ENCODE peak calls at places on chromosomes 3 and 15, in four cellular contexts. P is K562, W is WTC11, S is HepG2. A is an unnamed sample.
A peak's percentile ranks its signal among the peaks of the same experiment; 100 is the strongest.

GRCh38 chr3:157868881-157869280 is 237.3 kb downstream of the SHOX2 start:
- DNase-seq in S (no peak), P (no peak), W (no peak), A (no peak)

GRCh38 chr3:110608566-110608965 is 463.1 kb upstream of the NECTIN3 start:
- DNase-seq in P (no peak), W (no peak), S (no peak), A (no peak)

GRCh38 chr3:112979244-112979832 is 4.4 kb upstream of the CD200R1 start:
- DNase-seq in P (peak; percentile 7), S (peak; percentile 14), W (no peak), A (peak; percentile 15)

GRCh38 chr3:146814601-146815315 is 209.6 kb upstream of the PLSCR5 start:
- DNase-seq in W (no peak), S (no peak), P (no peak), A (no peak)

GRCh38 chr3:129317876-129318275 is 39.2 kb downstream of the HMCES start:
- DNase-seq in P (no peak), W (no peak), S (no peak), A (no peak)

GRCh38 chr3:58568572-58569286 is 8.5 kb downstream of the FAM107A start:
- DNase-seq in W (peak; percentile 88), S (peak; percentile 35), P (peak; percentile 55), A (peak; percentile 78)

GRCh38 chr15:71448688-71449114 is 333.4 kb downstream of the THSD4 start:
- DNase-seq in S (peak; percentile 51), W (peak; percentile 61), P (peak; percentile 32), A (peak; percentile 60)

GRCh38 chr3:13008114-13008995 is 64.9 kb downstream of the IQSEC1 start:
- DNase-seq in W (no peak), S (no peak), P (no peak), A (no peak)

DNA sequence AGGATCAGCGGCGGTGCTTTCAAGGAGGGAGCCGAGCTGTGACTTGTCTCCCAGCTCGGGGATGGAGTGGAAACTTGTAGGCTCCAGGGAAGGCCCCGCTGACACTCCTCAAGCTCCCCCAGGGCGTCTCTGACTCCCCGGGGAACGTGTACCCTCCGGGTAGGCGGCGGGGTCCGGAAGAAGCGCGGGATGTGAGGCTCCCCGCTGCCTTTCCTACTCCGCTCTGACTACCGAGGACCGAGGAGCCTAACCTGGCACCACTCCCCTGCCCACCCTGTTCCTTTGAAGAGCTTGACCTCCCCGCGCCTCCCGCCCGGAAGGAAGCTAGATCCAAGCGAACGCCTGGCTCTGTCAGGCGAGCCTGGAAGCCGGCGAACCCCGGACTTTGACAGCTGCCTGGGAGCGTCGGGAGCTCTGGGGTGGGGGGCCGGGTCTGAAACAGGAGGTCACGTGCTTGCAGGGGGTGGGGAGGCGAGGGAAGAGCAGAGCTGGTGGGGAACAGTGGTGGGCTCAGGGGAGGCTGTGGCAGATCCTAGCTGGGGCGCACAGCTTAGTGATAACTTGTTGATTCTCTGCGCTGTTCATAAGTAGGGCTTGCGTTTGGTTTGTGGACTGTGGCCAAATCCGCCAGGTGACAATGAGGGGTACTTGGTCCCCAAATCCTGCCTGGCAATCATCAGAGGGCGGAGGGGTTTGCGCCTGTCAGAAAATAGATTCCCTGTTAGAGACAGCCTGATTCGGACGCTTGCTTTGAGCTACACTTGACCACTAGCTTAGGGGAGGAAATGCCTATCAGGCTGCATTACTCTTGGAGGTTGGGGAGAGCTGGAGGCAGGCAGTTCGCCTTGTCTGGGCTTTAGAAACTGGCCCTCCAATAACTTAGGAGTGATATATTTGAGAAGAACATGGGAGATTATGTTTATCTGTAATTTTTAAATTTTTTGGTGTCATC is 1.2 kb downstream of the CLSTN2 start:
- DNase-seq in W (peak; percentile 47), P (no peak), S (no peak), A (peak; percentile 20)
- TF ChIP-seq ELF4 in W (no peak), P (no peak), S (no peak), A (no peak)

GRCh38 chr3:127720985-127721384 is 48.2 kb downstream of the ABTB1 start:
- DNase-seq in S (no peak), P (no peak), W (no peak), A (no peak)

GRCh38 chr3:127721536-127721935 is 48.8 kb downstream of the ABTB1 start:
- DNase-seq in S (no peak), P (no peak), W (no peak), A (no peak)

GRCh38 chr3:127722104-127722784 is 49.5 kb downstream of the ABTB1 start:
- DNase-seq in P (no peak), S (no peak), W (no peak), A (no peak)

GRCh38 chr3:127720161-127720823 is 47.5 kb downstream of the ABTB1 start:
- DNase-seq in S (no peak), W (no peak), P (no peak), A (no peak)

GRCh38 chr3:127722928-127723603 is 50.3 kb downstream of the ABTB1 start:
- DNase-seq in P (no peak), W (no peak), S (no peak), A (no peak)
- TF ChIP-seq ELF4 in P (no peak), W (no peak), S (no peak), A (no peak)

GRCh38 chr15:82832601-82833209 is 23.3 kb downstream of the WHAMM start:
- DNase-seq in P (no peak), W (no peak), S (no peak), A (no peak)
- TF ChIP-seq ELF4 in P (no peak), W (no peak), S (no peak), A (no peak)

GRCh38 chr3:18446067-18446793 is 21.1 kb upstream of the SATB1 start:
- DNase-seq in W (no peak), S (no peak), P (no peak), A (no peak)

GRCh38 chr3:18444597-18445420 is 19.7 kb upstream of the SATB1 start:
- DNase-seq in W (peak; percentile 71), P (peak; percentile 31), S (peak; percentile 3), A (peak; percentile 79)

GRCh38 chr3:18443670-18444596 is 18.8 kb upstream of the SATB1 start:
- DNase-seq in W (peak; percentile 67), P (no peak), S (no peak), A (peak; percentile 23)

GRCh38 chr3:18447720-18448119 is 22.6 kb upstream of the SATB1 start:
- DNase-seq in S (no peak), W (no peak), P (no peak), A (no peak)

GRCh38 chr3:18445421-18446066 is 20.4 kb upstream of the SATB1 start:
- DNase-seq in P (no peak), S (no peak), W (no peak), A (no peak)
- TF ChIP-seq ELF4 in P (no peak), S (no peak), W (no peak), A (no peak)

GRCh38 chr3:194449913-194450312 is 36.9 kb downstream of the ATP13A3 start:
- DNase-seq in W (no peak), S (no peak), P (no peak), A (no peak)

GRCh38 chr3:194447657-194448056 is 39.1 kb downstream of the ATP13A3 start:
- DNase-seq in W (no peak), P (no peak), S (no peak), A (no peak)

GRCh38 chr3:194447161-194447560 is 39.6 kb downstream of the ATP13A3 start:
- DNase-seq in P (peak; percentile 38), W (no peak), S (peak; percentile 67), A (no peak)

GRCh38 chr3:194446754-194447153 is 40.0 kb downstream of the ATP13A3 start:
- DNase-seq in W (no peak), S (peak; percentile 68), P (no peak), A (no peak)

DNA sequence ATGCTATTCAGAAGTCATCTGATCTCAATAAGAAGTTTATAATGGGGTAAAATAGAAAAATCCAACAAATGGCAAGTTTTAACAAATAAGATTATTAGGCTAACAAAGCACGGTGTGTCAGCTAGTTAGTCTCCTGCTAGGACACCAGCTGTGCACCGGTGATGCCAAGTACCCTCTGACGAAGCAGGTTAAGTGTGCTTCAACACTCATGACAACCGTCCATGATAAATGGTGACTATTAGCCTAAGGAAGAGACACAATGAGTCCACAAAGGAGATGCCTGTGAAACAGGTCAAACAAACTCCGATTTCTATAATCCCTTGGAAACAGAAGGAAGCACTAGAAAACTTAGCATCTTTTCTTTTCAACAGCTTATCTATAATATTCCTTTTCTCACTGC is 36.5 kb downstream of the ATP13A3 start:
- DNase-seq in W (no peak), P (no peak), S (no peak), A (no peak)
- TF ChIP-seq ELF4 in W (no peak), P (no peak), S (no peak), A (no peak)

DNA sequence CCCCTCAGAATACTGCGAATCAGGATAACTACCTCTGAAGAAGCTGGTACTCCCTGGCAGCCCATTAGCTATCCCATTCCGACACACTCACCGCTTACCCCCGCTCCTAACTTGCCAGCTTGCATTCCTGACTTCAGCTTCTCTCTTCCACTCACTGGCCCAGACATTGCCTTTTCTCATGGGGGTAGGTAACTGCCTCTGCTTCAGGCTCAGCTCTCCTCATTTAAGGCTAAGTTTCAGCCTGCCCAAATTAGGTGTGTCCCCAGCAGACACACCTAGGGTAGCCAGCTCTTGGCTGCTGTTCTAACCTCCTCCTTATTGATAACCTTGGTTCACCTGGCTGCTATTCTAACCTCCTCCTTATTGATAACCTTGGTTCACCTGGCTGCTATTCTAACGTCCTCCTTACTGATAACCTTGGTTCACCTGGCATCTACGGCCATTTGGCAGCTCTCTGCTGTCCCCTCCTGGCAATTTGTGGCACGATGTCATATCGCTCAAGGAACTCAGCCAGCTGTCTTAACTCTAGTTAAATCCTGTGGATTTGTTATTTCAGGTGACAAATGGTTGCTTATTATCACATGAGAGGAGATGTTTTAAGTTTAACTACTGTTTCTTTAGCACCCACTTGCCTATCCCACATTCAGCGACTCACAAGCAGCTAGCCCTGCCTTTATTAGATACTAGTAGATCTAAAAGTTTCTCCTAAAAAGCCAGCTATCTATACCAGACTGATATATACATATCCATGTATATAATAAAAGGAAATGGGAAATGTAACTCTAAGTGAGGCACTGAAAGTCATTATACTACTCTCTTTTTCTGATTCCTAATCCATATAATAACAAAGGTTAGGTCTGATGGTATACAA is 106.5 kb upstream of the ACP3 start:
- DNase-seq in S (peak; percentile 6), W (peak; percentile 77), P (no peak), A (peak; percentile 41)
- TF ChIP-seq ELF4 in S (no peak), W (no peak), P (no peak), A (no peak)

DNA sequence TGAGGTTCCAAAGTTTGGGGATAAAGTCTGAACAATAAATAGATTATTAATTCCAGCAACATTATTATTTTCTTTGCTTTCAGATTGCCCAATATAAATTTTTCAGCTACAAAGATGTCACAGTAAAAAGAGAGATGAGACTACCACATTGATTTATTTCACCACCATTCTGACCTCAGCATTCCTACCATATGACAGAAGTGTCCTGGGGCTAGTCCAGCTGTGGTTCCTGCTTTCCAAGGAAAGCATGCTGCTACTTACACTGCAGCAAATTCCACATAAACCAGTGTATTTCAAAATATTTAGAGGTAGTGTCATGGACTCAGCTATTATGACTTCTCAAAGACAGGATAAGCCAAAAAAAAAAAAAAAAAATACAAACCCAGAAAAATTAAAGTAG is 494.1 kb upstream of the ZNF385D start:
- DNase-seq in P (no peak), W (no peak), S (no peak), A (no peak)
- TF ChIP-seq ELF4 in P (no peak), W (no peak), S (no peak), A (no peak)

A was measured in HEK293T.